ENCODE peak calls at places on chromosomes 2 and 18, in nine cellular contexts. A, T, D, S, Y, L, G, Z and U are unnamed samples.

GRCh38 chr2:60926751-60927568 is 45.6 kb downstream of the REL start:
- DNase-seq in L (peak), D (no peak), Z (no peak), S (no peak), G (no peak), T (peak), A (no peak), Y (no peak), U (no peak)

GRCh38 chr18:9433616-9434239 is 41.6 kb upstream of the RALBP1 start:
- DNase-seq in G (peak), Y (no peak), S (no peak), Z (no peak), D (no peak), A (no peak), L (no peak), T (no peak), U (no peak)

GRCh38 chr2:65265090-65266045 is 37.7 kb downstream of the ACTR2 start:
- DNase-seq in Z (no peak), T (peak), G (no peak), A (peak), D (no peak), S (peak), Y (peak), L (peak), U (no peak)

GRCh38 chr2:148651972-148652371 is 7.4 kb downstream of the EPC2 start:
- DNase-seq in Z (no peak), G (no peak), Y (no peak), T (no peak), D (no peak), S (no peak), L (no peak), A (no peak), U (no peak)

GRCh38 chr2:163475815-163476214 is 260.0 kb downstream of the FIGN start:
- DNase-seq in D (no peak), Y (no peak), Z (no peak), T (no peak), L (no peak), G (no peak), A (no peak), S (no peak), U (no peak)

GRCh38 chr2:98907385-98907784 is 28.6 kb downstream of the CRACDL start:
- DNase-seq in Y (no peak), A (no peak), S (no peak), L (no peak), T (no peak), G (no peak), Z (no peak), D (no peak), U (no peak)

GRCh38 chr2:481388-481787 is 193.5 kb upstream of the ALKAL2 start:
- DNase-seq in S (no peak), Y (no peak), Z (no peak), D (no peak), G (no peak), L (no peak), T (no peak), A (no peak), U (no peak)

GRCh38 chr2:100818606-100819364 is 1.2 kb upstream of the NPAS2 start:
- DNase-seq in L (no peak), Z (no peak), D (peak), T (peak), S (no peak), G (peak), Y (peak), A (peak), U (no peak)

GRCh38 chr18:9130806-9131205 is 5.8 kb upstream of the ANKRD12 start:
- DNase-seq in S (no peak), G (no peak), T (peak), D (no peak), A (no peak), Z (no peak), L (no peak), Y (no peak), U (no peak)

GRCh38 chr2:10900216-10901109 is 11.3 kb upstream of the KCNF1 start:
- DNase-seq in G (peak), Z (peak), L (peak), Y (no peak), D (peak), S (peak), A (no peak), T (no peak), U (peak)

GRCh38 chr2:235220331-235220730 is 268.5 kb downstream of the SH3BP4 start:
- DNase-seq in Z (no peak), Y (no peak), A (no peak), T (no peak), D (no peak), L (no peak), G (no peak), S (no peak), U (no peak)

GRCh38 chr2:157777425-157777824 is 98.7 kb downstream of the ACVR1 start:
- DNase-seq in G (peak), A (peak), D (no peak), Y (no peak), Z (no peak), L (peak), T (peak), S (peak), U (no peak)

GRCh38 chr2:25044990-25045389 is 3.1 kb downstream of the EFR3B start:
- DNase-seq in G (no peak), Z (no peak), L (no peak), D (no peak), Y (no peak), A (no peak), S (no peak), T (no peak), U (no peak)

GRCh38 chr18:361941-362913 is 94.4 kb upstream of the THOC1 start:
- DNase-seq in T (peak), A (no peak), D (no peak), S (peak), L (no peak), Y (peak), G (no peak), Z (no peak), U (no peak)

GRCh38 chr2:236526459-236527197 is 43.0 kb upstream of the ACKR3 start:
- DNase-seq in Z (no peak), G (no peak), L (no peak), S (no peak), A (no peak), D (no peak), T (no peak), Y (no peak), U (no peak)

GRCh38 chr2:121638333-121638732 is 10.9 kb downstream of the CLASP1 start:
- DNase-seq in Y (no peak), T (no peak), A (no peak), S (no peak), L (peak), D (no peak), Z (no peak), G (no peak), U (no peak)

GRCh38 chr2:192675640-192676039 is 480.9 kb upstream of the TMEFF2 start:
- DNase-seq in T (no peak), L (no peak), S (peak), Y (no peak), A (no peak), Z (no peak), D (no peak), G (no peak), U (no peak)